ENCODE peak calls at places on chromosomes 12 and 14, in nine cellular contexts. P, S, V, L, M, E, J, N and G are unnamed samples.

GRCh38 chr12:75708829-75709228 is 197.4 kb upstream of the KRR1 start:
- DNase-seq in S (no peak), M (no peak), P (no peak), L (no peak), J (no peak), E (no peak), N (no peak), V (no peak), G (no peak)

GRCh38 chr12:109444263-109444662 is 32.8 kb downstream of the KCTD10 start:
- DNase-seq in V (no peak), J (no peak), N (no peak), P (no peak), E (no peak), M (no peak), S (no peak), L (no peak), G (no peak)

GRCh38 chr14:45785240-45785639 is 532.2 kb upstream of the MIS18BP1 start:
- DNase-seq in L (no peak), S (no peak), M (no peak), V (no peak), J (no peak), E (no peak), P (no peak), N (no peak), G (no peak)

GRCh38 chr14:61322011-61322798 is 826 bp downstream of the PRKCH start:
- DNase-seq in V (no peak), P (no peak), N (no peak), M (no peak), S (no peak), J (peak; percentile 78), E (no peak), L (no peak), G (no peak)

GRCh38 chr12:18749381-18749957 is 11.6 kb downstream of the CAPZA3 start:
- DNase-seq in M (no peak), J (no peak), S (no peak), N (peak; percentile 57), P (no peak), L (no peak), V (no peak), E (no peak), G (no peak)

GRCh38 chr14:102901633-102902032 is 20.8 kb upstream of the AMN start:
- DNase-seq in P (no peak), L (no peak), J (no peak), E (no peak), V (no peak), M (no peak), N (no peak), S (no peak), G (no peak)

GRCh38 chr12:24993756-24994155 is 44.9 kb upstream of the BCAT1 start:
- DNase-seq in N (no peak), M (no peak), V (no peak), S (no peak), E (no peak), L (no peak), P (no peak), J (no peak), G (no peak)

GRCh38 chr14:95695051-95695450 is 8.8 kb downstream of the TCL1B start:
- DNase-seq in S (no peak), M (no peak), P (no peak), L (no peak), E (no peak), V (no peak), J (no peak), N (no peak), G (no peak)

GRCh38 chr12:102454808-102455760 is 25.3 kb downstream of the IGF1 start:
- DNase-seq in P (no peak), L (no peak), N (peak; percentile 39), S (no peak), M (no peak), V (no peak), E (no peak), J (no peak), G (peak; percentile 5)

GRCh38 chr12:113259499-113259953 is 38.3 kb downstream of the TPCN1 start:
- DNase-seq in J (no peak), N (peak; percentile 27), M (no peak), S (no peak), P (no peak), E (no peak), V (peak; percentile 74), L (no peak), G (no peak)

GRCh38 chr12:92088802-92089201 is 56.8 kb downstream of the BTG1 start:
- DNase-seq in J (no peak), L (no peak), E (no peak), V (no peak), P (no peak), M (no peak), S (no peak), N (no peak), G (no peak)

GRCh38 chr12:54398995-54399793 is 14.7 kb upstream of the ZNF385A start:
- DNase-seq in S (peak; percentile 83), N (peak; percentile 62), J (peak; percentile 70), P (peak; percentile 74), M (peak; percentile 92), L (peak; percentile 76), E (peak; percentile 90), V (peak; percentile 76), G (peak; percentile 77)

GRCh38 chr12:28021704-28022103 is 49.2 kb upstream of the PTHLH start:
- DNase-seq in N (no peak), S (no peak), P (no peak), M (no peak), J (no peak), E (no peak), V (no peak), L (no peak), G (no peak)

GRCh38 chr14:94971750-94972149 is 185.6 kb downstream of the DICER1 start:
- DNase-seq in M (no peak), J (peak; percentile 54), P (no peak), V (peak; percentile 12), E (no peak), N (no peak), S (no peak), L (no peak), G (peak; percentile 4)

GRCh38 chr12:111458773-111459172 is 53.0 kb downstream of the SH2B3 start:
- DNase-seq in N (no peak), M (no peak), J (no peak), V (no peak), S (no peak), P (no peak), E (no peak), L (no peak), G (no peak)

GRCh38 chr12:122593910-122594309 is 66.9 kb downstream of the KNTC1 start:
- DNase-seq in V (no peak), L (no peak), N (no peak), S (no peak), E (no peak), P (no peak), M (no peak), J (no peak), G (no peak)

GRCh38 chr12:52003591-52003990 is 3.2 kb upstream of the TAMALIN start:
- DNase-seq in E (no peak), P (no peak), J (no peak), S (no peak), V (no peak), L (no peak), N (no peak), M (no peak), G (no peak)

GRCh38 chr14:78567343-78567742 is 397.2 kb downstream of the NRXN3 start:
- DNase-seq in V (no peak), N (no peak), J (no peak), S (no peak), L (no peak), M (no peak), E (no peak), P (no peak), G (no peak)

GRCh38 chr14:83991666-83992065 is 1538.3 kb upstream of the FLRT2 start:
- DNase-seq in E (no peak), S (no peak), P (no peak), V (no peak), M (no peak), L (no peak), J (no peak), N (no peak), G (peak; percentile 28)

GRCh38 chr12:92654929-92655328 is 47.9 kb upstream of the PLEKHG7 start:
- DNase-seq in N (peak; percentile 30), E (no peak), L (no peak), P (no peak), J (no peak), M (no peak), S (no peak), V (no peak), G (peak; percentile 19)

GRCh38 chr12:62713190-62713589 is 221.8 kb downstream of the PPM1H start:
- DNase-seq in V (no peak), J (no peak), E (no peak), M (no peak), L (no peak), N (no peak), S (no peak), P (no peak), G (no peak)

GRCh38 chr14:52111583-52111982 is 42.7 kb upstream of the NID2 start:
- DNase-seq in S (no peak), P (no peak), N (no peak), V (no peak), M (no peak), E (no peak), L (no peak), J (no peak), G (peak; percentile 82)

GRCh38 chr12:101697930-101698781 is 716 bp downstream of the CHPT1 start:
- DNase-seq in E (peak; percentile 5), M (no peak), L (no peak), S (no peak), V (peak; percentile 61), P (no peak), N (no peak), J (peak; percentile 55), G (peak; percentile 45)